ENCODE peak calls at places on chromosomes 11 and 22, in ten cellular contexts. One of them, this sample, is unnamed.

GRCh38 chr11:77547863-77548551 is 41.7 kb upstream of the AQP11 start:
- DNase-seq in T-helper 17 cell: no peak
- DNase-seq in NCI-H345: peak
- DNase-seq in nephron progenitor cell: peak
- DNase-seq in activated naive CD4-positive, alpha-beta T cell: no peak
- DNase-seq in HFF-Myc: peak
- DNase-seq in activated CD4-positive, alpha-beta T cell treated with anti-CD3 and anti-CD28 coated beads, Interleukin-2, amount 10 ng/mL, durations not matched to agents 7 days and 5 days: peak
- DNase-seq in activated CD4-positive, CD25-positive, alpha-beta regulatory T cell treated with anti-CD3 and anti-CD28 coated beads, Interleukin-2, amount 50 U/mL, for 16 hours: no peak
- DNase-seq in activated T-helper 9 cell treated with anti-CD3 and anti-CD28 coated beads, Interleukin-2, amount 50 U/mL, for 16 hours: no peak
- DNase-seq in T-cell: no peak
- DNase-seq in this sample: peak

GRCh38 chr11:71064183-71064582 is 188.2 kb downstream of the SHANK2 start:
- DNase-seq in T-helper 17 cell: no peak
- DNase-seq in NCI-H345: no peak
- DNase-seq in nephron progenitor cell: no peak
- DNase-seq in activated naive CD4-positive, alpha-beta T cell: no peak
- DNase-seq in HFF-Myc: no peak
- DNase-seq in activated CD4-positive, alpha-beta T cell treated with anti-CD3 and anti-CD28 coated beads, Interleukin-2, amount 10 ng/mL, durations not matched to agents 7 days and 5 days: no peak
- DNase-seq in activated CD4-positive, CD25-positive, alpha-beta regulatory T cell treated with anti-CD3 and anti-CD28 coated beads, Interleukin-2, amount 50 U/mL, for 16 hours: no peak
- DNase-seq in activated T-helper 9 cell treated with anti-CD3 and anti-CD28 coated beads, Interleukin-2, amount 50 U/mL, for 16 hours: no peak
- DNase-seq in T-cell: no peak
- DNase-seq in this sample: no peak

GRCh38 chr11:1228921-1229451 is 6.1 kb downstream of the MUC5B start:
- DNase-seq in T-helper 17 cell: no peak
- DNase-seq in NCI-H345: no peak
- DNase-seq in nephron progenitor cell: peak
- DNase-seq in activated naive CD4-positive, alpha-beta T cell: no peak
- DNase-seq in HFF-Myc: no peak
- DNase-seq in activated CD4-positive, alpha-beta T cell treated with anti-CD3 and anti-CD28 coated beads, Interleukin-2, amount 10 ng/mL, durations not matched to agents 7 days and 5 days: no peak
- DNase-seq in activated CD4-positive, CD25-positive, alpha-beta regulatory T cell treated with anti-CD3 and anti-CD28 coated beads, Interleukin-2, amount 50 U/mL, for 16 hours: no peak
- DNase-seq in activated T-helper 9 cell treated with anti-CD3 and anti-CD28 coated beads, Interleukin-2, amount 50 U/mL, for 16 hours: no peak
- DNase-seq in T-cell: no peak
- DNase-seq in this sample: no peak

GRCh38 chr11:120235024-120235628 is 4.8 kb upstream of the POU2F3 start:
- DNase-seq in T-helper 17 cell: peak
- DNase-seq in NCI-H345: peak
- DNase-seq in nephron progenitor cell: peak
- DNase-seq in activated naive CD4-positive, alpha-beta T cell: no peak
- DNase-seq in HFF-Myc: no peak
- DNase-seq in activated CD4-positive, alpha-beta T cell treated with anti-CD3 and anti-CD28 coated beads, Interleukin-2, amount 10 ng/mL, durations not matched to agents 7 days and 5 days: peak
- DNase-seq in activated CD4-positive, CD25-positive, alpha-beta regulatory T cell treated with anti-CD3 and anti-CD28 coated beads, Interleukin-2, amount 50 U/mL, for 16 hours: peak
- DNase-seq in activated T-helper 9 cell treated with anti-CD3 and anti-CD28 coated beads, Interleukin-2, amount 50 U/mL, for 16 hours: peak
- DNase-seq in T-cell: peak
- DNase-seq in this sample: no peak

GRCh38 chr11:12449961-12450715 is 72.8 kb downstream of the PARVA start:
- DNase-seq in T-helper 17 cell: no peak
- DNase-seq in NCI-H345: no peak
- DNase-seq in nephron progenitor cell: no peak
- DNase-seq in activated naive CD4-positive, alpha-beta T cell: no peak
- DNase-seq in HFF-Myc: no peak
- DNase-seq in activated CD4-positive, alpha-beta T cell treated with anti-CD3 and anti-CD28 coated beads, Interleukin-2, amount 10 ng/mL, durations not matched to agents 7 days and 5 days: no peak
- DNase-seq in activated CD4-positive, CD25-positive, alpha-beta regulatory T cell treated with anti-CD3 and anti-CD28 coated beads, Interleukin-2, amount 50 U/mL, for 16 hours: no peak
- DNase-seq in activated T-helper 9 cell treated with anti-CD3 and anti-CD28 coated beads, Interleukin-2, amount 50 U/mL, for 16 hours: no peak
- DNase-seq in T-cell: no peak
- DNase-seq in this sample: no peak

GRCh38 chr11:123211981-123212380 is 16.9 kb upstream of the CLMP start:
- DNase-seq in T-helper 17 cell: no peak
- DNase-seq in NCI-H345: no peak
- DNase-seq in nephron progenitor cell: no peak
- DNase-seq in activated naive CD4-positive, alpha-beta T cell: no peak
- DNase-seq in HFF-Myc: no peak
- DNase-seq in activated CD4-positive, alpha-beta T cell treated with anti-CD3 and anti-CD28 coated beads, Interleukin-2, amount 10 ng/mL, durations not matched to agents 7 days and 5 days: no peak
- DNase-seq in activated CD4-positive, CD25-positive, alpha-beta regulatory T cell treated with anti-CD3 and anti-CD28 coated beads, Interleukin-2, amount 50 U/mL, for 16 hours: no peak
- DNase-seq in activated T-helper 9 cell treated with anti-CD3 and anti-CD28 coated beads, Interleukin-2, amount 50 U/mL, for 16 hours: no peak
- DNase-seq in T-cell: no peak
- DNase-seq in this sample: no peak

GRCh38 chr11:2257023-2257700 is 13.2 kb downstream of the ASCL2 start:
- DNase-seq in T-helper 17 cell: no peak
- DNase-seq in NCI-H345: no peak
- DNase-seq in nephron progenitor cell: no peak
- DNase-seq in activated naive CD4-positive, alpha-beta T cell: no peak
- DNase-seq in HFF-Myc: no peak
- DNase-seq in activated CD4-positive, alpha-beta T cell treated with anti-CD3 and anti-CD28 coated beads, Interleukin-2, amount 10 ng/mL, durations not matched to agents 7 days and 5 days: no peak
- DNase-seq in activated CD4-positive, CD25-positive, alpha-beta regulatory T cell treated with anti-CD3 and anti-CD28 coated beads, Interleukin-2, amount 50 U/mL, for 16 hours: no peak
- DNase-seq in activated T-helper 9 cell treated with anti-CD3 and anti-CD28 coated beads, Interleukin-2, amount 50 U/mL, for 16 hours: no peak
- DNase-seq in T-cell: no peak
- DNase-seq in this sample: no peak

GRCh38 chr22:39239561-39240423 is 5.0 kb downstream of the PDGFB start:
- DNase-seq in T-helper 17 cell: no peak
- DNase-seq in NCI-H345: peak
- DNase-seq in nephron progenitor cell: no peak
- DNase-seq in activated naive CD4-positive, alpha-beta T cell: no peak
- DNase-seq in HFF-Myc: no peak
- DNase-seq in activated CD4-positive, alpha-beta T cell treated with anti-CD3 and anti-CD28 coated beads, Interleukin-2, amount 10 ng/mL, durations not matched to agents 7 days and 5 days: no peak
- DNase-seq in activated CD4-positive, CD25-positive, alpha-beta regulatory T cell treated with anti-CD3 and anti-CD28 coated beads, Interleukin-2, amount 50 U/mL, for 16 hours: no peak
- DNase-seq in activated T-helper 9 cell treated with anti-CD3 and anti-CD28 coated beads, Interleukin-2, amount 50 U/mL, for 16 hours: no peak
- DNase-seq in T-cell: no peak
- DNase-seq in this sample: no peak

GRCh38 chr22:42959472-42960145 is 55.3 kb downstream of the PACSIN2 start:
- DNase-seq in T-helper 17 cell: no peak
- DNase-seq in NCI-H345: no peak
- DNase-seq in nephron progenitor cell: no peak
- DNase-seq in activated naive CD4-positive, alpha-beta T cell: no peak
- DNase-seq in HFF-Myc: no peak
- DNase-seq in activated CD4-positive, alpha-beta T cell treated with anti-CD3 and anti-CD28 coated beads, Interleukin-2, amount 10 ng/mL, durations not matched to agents 7 days and 5 days: no peak
- DNase-seq in activated CD4-positive, CD25-positive, alpha-beta regulatory T cell treated with anti-CD3 and anti-CD28 coated beads, Interleukin-2, amount 50 U/mL, for 16 hours: no peak
- DNase-seq in activated T-helper 9 cell treated with anti-CD3 and anti-CD28 coated beads, Interleukin-2, amount 50 U/mL, for 16 hours: no peak
- DNase-seq in T-cell: no peak
- DNase-seq in this sample: no peak

GRCh38 chr11:122755941-122756340 is 82.4 kb upstream of the CRTAM start:
- DNase-seq in T-helper 17 cell: no peak
- DNase-seq in NCI-H345: no peak
- DNase-seq in nephron progenitor cell: no peak
- DNase-seq in activated naive CD4-positive, alpha-beta T cell: no peak
- DNase-seq in HFF-Myc: no peak
- DNase-seq in activated CD4-positive, alpha-beta T cell treated with anti-CD3 and anti-CD28 coated beads, Interleukin-2, amount 10 ng/mL, durations not matched to agents 7 days and 5 days: no peak
- DNase-seq in activated CD4-positive, CD25-positive, alpha-beta regulatory T cell treated with anti-CD3 and anti-CD28 coated beads, Interleukin-2, amount 50 U/mL, for 16 hours: no peak
- DNase-seq in activated T-helper 9 cell treated with anti-CD3 and anti-CD28 coated beads, Interleukin-2, amount 50 U/mL, for 16 hours: no peak
- DNase-seq in T-cell: no peak
- DNase-seq in this sample: no peak

GRCh38 chr11:75279273-75279672 is 38.7 kb downstream of the TPBGL start:
- DNase-seq in T-helper 17 cell: no peak
- DNase-seq in NCI-H345: no peak
- DNase-seq in nephron progenitor cell: no peak
- DNase-seq in activated naive CD4-positive, alpha-beta T cell: no peak
- DNase-seq in HFF-Myc: no peak
- DNase-seq in activated CD4-positive, alpha-beta T cell treated with anti-CD3 and anti-CD28 coated beads, Interleukin-2, amount 10 ng/mL, durations not matched to agents 7 days and 5 days: no peak
- DNase-seq in activated CD4-positive, CD25-positive, alpha-beta regulatory T cell treated with anti-CD3 and anti-CD28 coated beads, Interleukin-2, amount 50 U/mL, for 16 hours: no peak
- DNase-seq in activated T-helper 9 cell treated with anti-CD3 and anti-CD28 coated beads, Interleukin-2, amount 50 U/mL, for 16 hours: no peak
- DNase-seq in T-cell: no peak
- DNase-seq in this sample: no peak

GRCh38 chr22:50420015-50420414 is 54.8 kb downstream of the SBF1 start:
- DNase-seq in T-helper 17 cell: no peak
- DNase-seq in NCI-H345: no peak
- DNase-seq in nephron progenitor cell: no peak
- DNase-seq in activated naive CD4-positive, alpha-beta T cell: no peak
- DNase-seq in HFF-Myc: no peak
- DNase-seq in activated CD4-positive, alpha-beta T cell treated with anti-CD3 and anti-CD28 coated beads, Interleukin-2, amount 10 ng/mL, durations not matched to agents 7 days and 5 days: no peak
- DNase-seq in activated CD4-positive, CD25-positive, alpha-beta regulatory T cell treated with anti-CD3 and anti-CD28 coated beads, Interleukin-2, amount 50 U/mL, for 16 hours: no peak
- DNase-seq in activated T-helper 9 cell treated with anti-CD3 and anti-CD28 coated beads, Interleukin-2, amount 50 U/mL, for 16 hours: no peak
- DNase-seq in T-cell: no peak
- DNase-seq in this sample: no peak

GRCh38 chr22:39488563-39489083 is 13.5 kb upstream of the MIEF1 start:
- DNase-seq in T-helper 17 cell: no peak
- DNase-seq in NCI-H345: no peak
- DNase-seq in nephron progenitor cell: no peak
- DNase-seq in activated naive CD4-positive, alpha-beta T cell: no peak
- DNase-seq in HFF-Myc: no peak
- DNase-seq in activated CD4-positive, alpha-beta T cell treated with anti-CD3 and anti-CD28 coated beads, Interleukin-2, amount 10 ng/mL, durations not matched to agents 7 days and 5 days: no peak
- DNase-seq in activated CD4-positive, CD25-positive, alpha-beta regulatory T cell treated with anti-CD3 and anti-CD28 coated beads, Interleukin-2, amount 50 U/mL, for 16 hours: no peak
- DNase-seq in activated T-helper 9 cell treated with anti-CD3 and anti-CD28 coated beads, Interleukin-2, amount 50 U/mL, for 16 hours: no peak
- DNase-seq in T-cell: no peak
- DNase-seq in this sample: no peak

GRCh38 chr11:128135451-128135850 is 451.9 kb downstream of the ETS1 start:
- DNase-seq in T-helper 17 cell: no peak
- DNase-seq in NCI-H345: no peak
- DNase-seq in nephron progenitor cell: no peak
- DNase-seq in activated naive CD4-positive, alpha-beta T cell: no peak
- DNase-seq in HFF-Myc: no peak
- DNase-seq in activated CD4-positive, alpha-beta T cell treated with anti-CD3 and anti-CD28 coated beads, Interleukin-2, amount 10 ng/mL, durations not matched to agents 7 days and 5 days: no peak
- DNase-seq in activated CD4-positive, CD25-positive, alpha-beta regulatory T cell treated with anti-CD3 and anti-CD28 coated beads, Interleukin-2, amount 50 U/mL, for 16 hours: no peak
- DNase-seq in activated T-helper 9 cell treated with anti-CD3 and anti-CD28 coated beads, Interleukin-2, amount 50 U/mL, for 16 hours: no peak
- DNase-seq in T-cell: no peak
- DNase-seq in this sample: no peak

GRCh38 chr11:95790933-95791247 is 592 bp downstream of the CEP57 start:
- DNase-seq in T-helper 17 cell: peak
- DNase-seq in NCI-H345: peak
- DNase-seq in nephron progenitor cell: peak
- DNase-seq in activated naive CD4-positive, alpha-beta T cell: peak
- DNase-seq in HFF-Myc: peak
- DNase-seq in activated CD4-positive, alpha-beta T cell treated with anti-CD3 and anti-CD28 coated beads, Interleukin-2, amount 10 ng/mL, durations not matched to agents 7 days and 5 days: peak
- DNase-seq in activated CD4-positive, CD25-positive, alpha-beta regulatory T cell treated with anti-CD3 and anti-CD28 coated beads, Interleukin-2, amount 50 U/mL, for 16 hours: peak
- DNase-seq in activated T-helper 9 cell treated with anti-CD3 and anti-CD28 coated beads, Interleukin-2, amount 50 U/mL, for 16 hours: peak
- DNase-seq in T-cell: peak
- DNase-seq in this sample: no peak

GRCh38 chr11:60924906-60925684 is 835 bp downstream of the TMEM132A start:
- DNase-seq in T-helper 17 cell: no peak
- DNase-seq in NCI-H345: no peak
- DNase-seq in nephron progenitor cell: peak
- DNase-seq in activated naive CD4-positive, alpha-beta T cell: no peak
- DNase-seq in HFF-Myc: no peak
- DNase-seq in activated CD4-positive, alpha-beta T cell treated with anti-CD3 and anti-CD28 coated beads, Interleukin-2, amount 10 ng/mL, durations not matched to agents 7 days and 5 days: no peak
- DNase-seq in activated CD4-positive, CD25-positive, alpha-beta regulatory T cell treated with anti-CD3 and anti-CD28 coated beads, Interleukin-2, amount 50 U/mL, for 16 hours: no peak
- DNase-seq in activated T-helper 9 cell treated with anti-CD3 and anti-CD28 coated beads, Interleukin-2, amount 50 U/mL, for 16 hours: no peak
- DNase-seq in T-cell: no peak
- DNase-seq in this sample: no peak

GRCh38 chr11:70191495-70192140 is 11.5 kb upstream of the FADD start:
- DNase-seq in T-helper 17 cell: peak
- DNase-seq in NCI-H345: peak
- DNase-seq in nephron progenitor cell: peak
- DNase-seq in activated naive CD4-positive, alpha-beta T cell: peak
- DNase-seq in HFF-Myc: no peak
- DNase-seq in activated CD4-positive, alpha-beta T cell treated with anti-CD3 and anti-CD28 coated beads, Interleukin-2, amount 10 ng/mL, durations not matched to agents 7 days and 5 days: peak
- DNase-seq in activated CD4-positive, CD25-positive, alpha-beta regulatory T cell treated with anti-CD3 and anti-CD28 coated beads, Interleukin-2, amount 50 U/mL, for 16 hours: peak
- DNase-seq in activated T-helper 9 cell treated with anti-CD3 and anti-CD28 coated beads, Interleukin-2, amount 50 U/mL, for 16 hours: peak
- DNase-seq in T-cell: peak
- DNase-seq in this sample: no peak

GRCh38 chr22:41856484-41856883 is 23.6 kb downstream of the SREBF2 start:
- DNase-seq in T-helper 17 cell: no peak
- DNase-seq in NCI-H345: no peak
- DNase-seq in nephron progenitor cell: no peak
- DNase-seq in activated naive CD4-positive, alpha-beta T cell: no peak
- DNase-seq in HFF-Myc: no peak
- DNase-seq in activated CD4-positive, alpha-beta T cell treated with anti-CD3 and anti-CD28 coated beads, Interleukin-2, amount 10 ng/mL, durations not matched to agents 7 days and 5 days: no peak
- DNase-seq in activated CD4-positive, CD25-positive, alpha-beta regulatory T cell treated with anti-CD3 and anti-CD28 coated beads, Interleukin-2, amount 50 U/mL, for 16 hours: no peak
- DNase-seq in activated T-helper 9 cell treated with anti-CD3 and anti-CD28 coated beads, Interleukin-2, amount 50 U/mL, for 16 hours: no peak
- DNase-seq in T-cell: no peak
- DNase-seq in this sample: no peak

GRCh38 chr11:68312117-68312779 is at the start of gene LRP5:
- DNase-seq in T-helper 17 cell: no peak
- DNase-seq in NCI-H345: peak
- DNase-seq in nephron progenitor cell: peak
- DNase-seq in activated naive CD4-positive, alpha-beta T cell: no peak
- DNase-seq in HFF-Myc: no peak
- DNase-seq in activated CD4-positive, alpha-beta T cell treated with anti-CD3 and anti-CD28 coated beads, Interleukin-2, amount 10 ng/mL, durations not matched to agents 7 days and 5 days: no peak
- DNase-seq in activated CD4-positive, CD25-positive, alpha-beta regulatory T cell treated with anti-CD3 and anti-CD28 coated beads, Interleukin-2, amount 50 U/mL, for 16 hours: no peak
- DNase-seq in activated T-helper 9 cell treated with anti-CD3 and anti-CD28 coated beads, Interleukin-2, amount 50 U/mL, for 16 hours: no peak
- DNase-seq in T-cell: no peak
- DNase-seq in this sample: no peak

GRCh38 chr11:131002145-131002544 is 85.9 kb upstream of the SNX19 start:
- DNase-seq in T-helper 17 cell: no peak
- DNase-seq in NCI-H345: no peak
- DNase-seq in nephron progenitor cell: no peak
- DNase-seq in activated naive CD4-positive, alpha-beta T cell: no peak
- DNase-seq in HFF-Myc: no peak
- DNase-seq in activated CD4-positive, alpha-beta T cell treated with anti-CD3 and anti-CD28 coated beads, Interleukin-2, amount 10 ng/mL, durations not matched to agents 7 days and 5 days: no peak
- DNase-seq in activated CD4-positive, CD25-positive, alpha-beta regulatory T cell treated with anti-CD3 and anti-CD28 coated beads, Interleukin-2, amount 50 U/mL, for 16 hours: no peak
- DNase-seq in activated T-helper 9 cell treated with anti-CD3 and anti-CD28 coated beads, Interleukin-2, amount 50 U/mL, for 16 hours: no peak
- DNase-seq in T-cell: no peak
- DNase-seq in this sample: no peak

GRCh38 chr11:61575886-61576516 is 4.9 kb downstream of the SYT7 start:
- DNase-seq in T-helper 17 cell: no peak
- DNase-seq in NCI-H345: no peak
- DNase-seq in nephron progenitor cell: no peak
- DNase-seq in activated naive CD4-positive, alpha-beta T cell: no peak
- DNase-seq in HFF-Myc: no peak
- DNase-seq in activated CD4-positive, alpha-beta T cell treated with anti-CD3 and anti-CD28 coated beads, Interleukin-2, amount 10 ng/mL, durations not matched to agents 7 days and 5 days: no peak
- DNase-seq in activated CD4-positive, CD25-positive, alpha-beta regulatory T cell treated with anti-CD3 and anti-CD28 coated beads, Interleukin-2, amount 50 U/mL, for 16 hours: no peak
- DNase-seq in activated T-helper 9 cell treated with anti-CD3 and anti-CD28 coated beads, Interleukin-2, amount 50 U/mL, for 16 hours: no peak
- DNase-seq in T-cell: no peak
- DNase-seq in this sample: no peak

GRCh38 chr22:46569055-46569847 is 31.8 kb upstream of the CELSR1 start:
- DNase-seq in T-helper 17 cell: no peak
- DNase-seq in NCI-H345: no peak
- DNase-seq in nephron progenitor cell: no peak
- DNase-seq in activated naive CD4-positive, alpha-beta T cell: no peak
- DNase-seq in HFF-Myc: no peak
- DNase-seq in activated CD4-positive, alpha-beta T cell treated with anti-CD3 and anti-CD28 coated beads, Interleukin-2, amount 10 ng/mL, durations not matched to agents 7 days and 5 days: no peak
- DNase-seq in activated CD4-positive, CD25-positive, alpha-beta regulatory T cell treated with anti-CD3 and anti-CD28 coated beads, Interleukin-2, amount 50 U/mL, for 16 hours: no peak
- DNase-seq in activated T-helper 9 cell treated with anti-CD3 and anti-CD28 coated beads, Interleukin-2, amount 50 U/mL, for 16 hours: no peak
- DNase-seq in T-cell: no peak
- DNase-seq in this sample: no peak

GRCh38 chr11:102306048-102306575 is 11.2 kb upstream of the BIRC3 start:
- DNase-seq in T-helper 17 cell: no peak
- DNase-seq in NCI-H345: peak
- DNase-seq in nephron progenitor cell: no peak
- DNase-seq in activated naive CD4-positive, alpha-beta T cell: no peak
- DNase-seq in HFF-Myc: no peak
- DNase-seq in activated CD4-positive, alpha-beta T cell treated with anti-CD3 and anti-CD28 coated beads, Interleukin-2, amount 10 ng/mL, durations not matched to agents 7 days and 5 days: no peak
- DNase-seq in activated CD4-positive, CD25-positive, alpha-beta regulatory T cell treated with anti-CD3 and anti-CD28 coated beads, Interleukin-2, amount 50 U/mL, for 16 hours: no peak
- DNase-seq in activated T-helper 9 cell treated with anti-CD3 and anti-CD28 coated beads, Interleukin-2, amount 50 U/mL, for 16 hours: no peak
- DNase-seq in T-cell: no peak
- DNase-seq in this sample: no peak

GRCh38 chr11:72808415-72808814 is 5.8 kb upstream of the ATG16L2 start:
- DNase-seq in T-helper 17 cell: no peak
- DNase-seq in NCI-H345: no peak
- DNase-seq in nephron progenitor cell: no peak
- DNase-seq in activated naive CD4-positive, alpha-beta T cell: no peak
- DNase-seq in HFF-Myc: no peak
- DNase-seq in activated CD4-positive, alpha-beta T cell treated with anti-CD3 and anti-CD28 coated beads, Interleukin-2, amount 10 ng/mL, durations not matched to agents 7 days and 5 days: no peak
- DNase-seq in activated CD4-positive, CD25-positive, alpha-beta regulatory T cell treated with anti-CD3 and anti-CD28 coated beads, Interleukin-2, amount 50 U/mL, for 16 hours: no peak
- DNase-seq in activated T-helper 9 cell treated with anti-CD3 and anti-CD28 coated beads, Interleukin-2, amount 50 U/mL, for 16 hours: no peak
- DNase-seq in T-cell: no peak
- DNase-seq in this sample: no peak

GRCh38 chr11:95877288-95877687 is 46.6 kb downstream of the MTMR2 start:
- DNase-seq in T-helper 17 cell: no peak
- DNase-seq in NCI-H345: no peak
- DNase-seq in nephron progenitor cell: no peak
- DNase-seq in activated naive CD4-positive, alpha-beta T cell: no peak
- DNase-seq in HFF-Myc: peak
- DNase-seq in activated CD4-positive, alpha-beta T cell treated with anti-CD3 and anti-CD28 coated beads, Interleukin-2, amount 10 ng/mL, durations not matched to agents 7 days and 5 days: no peak
- DNase-seq in activated CD4-positive, CD25-positive, alpha-beta regulatory T cell treated with anti-CD3 and anti-CD28 coated beads, Interleukin-2, amount 50 U/mL, for 16 hours: no peak
- DNase-seq in activated T-helper 9 cell treated with anti-CD3 and anti-CD28 coated beads, Interleukin-2, amount 50 U/mL, for 16 hours: no peak
- DNase-seq in T-cell: no peak
- DNase-seq in this sample: peak

GRCh38 chr22:19871023-19871844 is 16.6 kb upstream of the GNB1L start:
- DNase-seq in T-helper 17 cell: peak
- DNase-seq in NCI-H345: no peak
- DNase-seq in nephron progenitor cell: no peak
- DNase-seq in activated naive CD4-positive, alpha-beta T cell: no peak
- DNase-seq in HFF-Myc: no peak
- DNase-seq in activated CD4-positive, alpha-beta T cell treated with anti-CD3 and anti-CD28 coated beads, Interleukin-2, amount 10 ng/mL, durations not matched to agents 7 days and 5 days: no peak
- DNase-seq in activated CD4-positive, CD25-positive, alpha-beta regulatory T cell treated with anti-CD3 and anti-CD28 coated beads, Interleukin-2, amount 50 U/mL, for 16 hours: no peak
- DNase-seq in activated T-helper 9 cell treated with anti-CD3 and anti-CD28 coated beads, Interleukin-2, amount 50 U/mL, for 16 hours: no peak
- DNase-seq in T-cell: no peak
- DNase-seq in this sample: no peak

GRCh38 chr11:36361901-36362391 is 65.9 kb downstream of the PRR5L start:
- DNase-seq in T-helper 17 cell: no peak
- DNase-seq in NCI-H345: no peak
- DNase-seq in nephron progenitor cell: peak
- DNase-seq in activated naive CD4-positive, alpha-beta T cell: no peak
- DNase-seq in HFF-Myc: no peak
- DNase-seq in activated CD4-positive, alpha-beta T cell treated with anti-CD3 and anti-CD28 coated beads, Interleukin-2, amount 10 ng/mL, durations not matched to agents 7 days and 5 days: no peak
- DNase-seq in activated CD4-positive, CD25-positive, alpha-beta regulatory T cell treated with anti-CD3 and anti-CD28 coated beads, Interleukin-2, amount 50 U/mL, for 16 hours: no peak
- DNase-seq in activated T-helper 9 cell treated with anti-CD3 and anti-CD28 coated beads, Interleukin-2, amount 50 U/mL, for 16 hours: no peak
- DNase-seq in T-cell: no peak
- DNase-seq in this sample: no peak

GRCh38 chr11:35525501-35526175 is at the start of gene PAMR1:
- DNase-seq in T-helper 17 cell: no peak
- DNase-seq in NCI-H345: no peak
- DNase-seq in nephron progenitor cell: peak
- DNase-seq in activated naive CD4-positive, alpha-beta T cell: no peak
- DNase-seq in HFF-Myc: no peak
- DNase-seq in activated CD4-positive, alpha-beta T cell treated with anti-CD3 and anti-CD28 coated beads, Interleukin-2, amount 10 ng/mL, durations not matched to agents 7 days and 5 days: no peak
- DNase-seq in activated CD4-positive, CD25-positive, alpha-beta regulatory T cell treated with anti-CD3 and anti-CD28 coated beads, Interleukin-2, amount 50 U/mL, for 16 hours: no peak
- DNase-seq in activated T-helper 9 cell treated with anti-CD3 and anti-CD28 coated beads, Interleukin-2, amount 50 U/mL, for 16 hours: no peak
- DNase-seq in T-cell: no peak
- DNase-seq in this sample: peak